ENCODE peak calls at places on chromosomes 1 and 21, in four cellular contexts. I, Q, M and O are unnamed samples.

GRCh38 chr1:25198731-25199231 is 33.5 kb downstream of the SYF2 start:
- DNase-seq in I (no peak), Q (no peak), M (peak), O (peak)

GRCh38 chr1:12851779-12852178 is 3.3 kb upstream of the HNRNPCL1 start:
- DNase-seq in I (no peak), Q (no peak), M (no peak), O (no peak)

GRCh38 chr1:151680812-151681211 is 35.8 kb downstream of the CELF3 start:
- DNase-seq in I (no peak), Q (no peak), M (peak), O (no peak)

GRCh38 chr21:46540087-46540710 is 64.7 kb downstream of the S100B start:
- DNase-seq in I (no peak), Q (no peak), M (no peak), O (no peak)

GRCh38 chr1:170910273-170910672 is 25.1 kb upstream of the MROH9 start:
- DNase-seq in I (no peak), Q (no peak), M (no peak), O (no peak)

GRCh38 chr1:32329931-32330466 is 6.0 kb downstream of the MARCKSL1 start:
- DNase-seq in I (no peak), Q (no peak), M (no peak), O (no peak)

GRCh38 chr1:226737819-226738420 is 1.2 kb downstream of the ITPKB start:
- DNase-seq in I (no peak), Q (peak), M (peak), O (no peak)

GRCh38 chr1:116374340-116375164 is 1.5 kb downstream of the ATP1A1 start:
- DNase-seq in I (no peak), Q (no peak), M (peak), O (no peak)

GRCh38 chr1:119367332-119368124 is 1.1 kb upstream of the HAO2 start:
- DNase-seq in I (no peak), Q (no peak), M (peak), O (peak)

GRCh38 chr1:248681651-248682050 is 20.9 kb downstream of the OR14I1 start:
- DNase-seq in I (no peak), Q (no peak), M (no peak), O (no peak)

GRCh38 chr1:3040004-3040403 is 18.7 kb downstream of the ACTRT2 start:
- DNase-seq in I (no peak), Q (no peak), M (no peak), O (no peak)

GRCh38 chr1:88595355-88595754 is 88.7 kb upstream of the PKN2 start:
- DNase-seq in I (peak), Q (no peak), M (peak), O (peak)

GRCh38 chr1:205301842-205302588 is 19.5 kb downstream of the NUAK2 start:
- DNase-seq in I (no peak), Q (no peak), M (no peak), O (no peak)

GRCh38 chr1:6634278-6635052 is 9.8 kb downstream of the THAP3 start:
- DNase-seq in I (no peak), Q (no peak), M (peak), O (no peak)

GRCh38 chr1:7948950-7949349 is 8.3 kb upstream of the TNFRSF9 start:
- DNase-seq in I (no peak), Q (no peak), M (peak), O (no peak)

GRCh38 chr1:175493999-175494336 is 249.4 kb downstream of the TNR start:
- DNase-seq in I (no peak), Q (peak), M (no peak), O (no peak)

GRCh38 chr1:11930571-11931445 is 3.7 kb upstream of the PLOD1 start:
- DNase-seq in I (no peak), Q (no peak), M (no peak), O (no peak)

GRCh38 chr1:18789246-18789645 is 70.2 kb downstream of the TAS1R2 start:
- DNase-seq in I (no peak), Q (no peak), M (no peak), O (no peak)

GRCh38 chr1:109930252-109930993 is 19.8 kb downstream of the CSF1 start:
- DNase-seq in I (no peak), Q (no peak), M (no peak), O (no peak)

GRCh38 chr21:42414928-42415769 is 11.4 kb downstream of the UBASH3A start:
- DNase-seq in I (no peak), Q (peak), M (peak), O (no peak)

GRCh38 chr1:40753142-40753882 is 30.3 kb upstream of the KCNQ4 start:
- DNase-seq in I (no peak), Q (no peak), M (peak), O (no peak)

GRCh38 chr1:168767885-168768584 is 39.0 kb upstream of the DPT start:
- DNase-seq in I (no peak), Q (no peak), M (no peak), O (no peak)

GRCh38 chr1:223665592-223666312 is at the start of gene CAPN8:
- DNase-seq in I (no peak), Q (no peak), M (no peak), O (no peak)

GRCh38 chr1:39435597-39435996 is 55.8 kb upstream of the BMP8A start:
- DNase-seq in I (no peak), Q (no peak), M (no peak), O (no peak)

GRCh38 chr1:203557390-203557789 is 63.4 kb downstream of the OPTC start:
- DNase-seq in I (no peak), Q (peak), M (no peak), O (no peak)

GRCh38 chr1:180631197-180631765 is 541 bp upstream of the XPR1 start:
- DNase-seq in I (no peak), Q (no peak), M (peak), O (no peak)

GRCh38 chr1:111175349-111175748 is 25.1 kb downstream of the DENND2D start:
- DNase-seq in I (no peak), Q (no peak), M (no peak), O (no peak)

GRCh38 chr1:151479462-151479861 is 20.2 kb upstream of the POGZ start:
- DNase-seq in I (no peak), Q (no peak), M (no peak), O (no peak)

GRCh38 chr1:164868990-164869389 is 310.0 kb downstream of the PBX1 start:
- DNase-seq in I (no peak), Q (no peak), M (no peak), O (no peak)

GRCh38 chr1:193111641-193112090 is 6.5 kb upstream of the GLRX2 start:
- DNase-seq in I (no peak), Q (no peak), M (no peak), O (no peak)